ENCODE peak calls at places on chromosomes 5 and 9, in four cellular contexts. One of them, this sample, is unnamed.
A peak's percentile ranks its signal among the peaks of the same experiment; 100 is the strongest.

GRCh38 chr9:76630916-76631315 is 133.3 kb upstream of the PCA3 start:
- DNase-seq in IMR-90: no peak
- DNase-seq in neuronal stem cell: no peak
- DNase-seq in H9: no peak
- DNase-seq in this sample: no peak

GRCh38 chr5:145787001-145787400 is 48.1 kb downstream of the PRELID2 start:
- DNase-seq in IMR-90: no peak
- DNase-seq in neuronal stem cell: no peak
- DNase-seq in H9: no peak
- DNase-seq in this sample: peak; percentile 12

GRCh38 chr5:5318426-5319205 is 103.9 kb upstream of the ICE1 start:
- DNase-seq in IMR-90: no peak
- DNase-seq in neuronal stem cell: no peak
- DNase-seq in H9: no peak
- DNase-seq in this sample: no peak

GRCh38 chr9:84500218-84500617 is 159.7 kb upstream of the SLC28A3 start:
- DNase-seq in IMR-90: no peak
- DNase-seq in neuronal stem cell: no peak
- DNase-seq in H9: no peak
- DNase-seq in this sample: no peak

GRCh38 chr5:34001231-34001935 is 6.5 kb downstream of the AMACR start:
- DNase-seq in IMR-90: peak; percentile 61
- DNase-seq in neuronal stem cell: no peak
- DNase-seq in H9: no peak
- DNase-seq in this sample: peak; percentile 57

GRCh38 chr5:37495668-37496067 is 116.5 kb downstream of the WDR70 start:
- DNase-seq in IMR-90: peak; percentile 89
- DNase-seq in neuronal stem cell: no peak
- DNase-seq in H9: no peak
- DNase-seq in this sample: no peak

GRCh38 chr5:181261320-181262085 is 560 bp upstream of the TRIM52 start:
- DNase-seq in IMR-90: peak; percentile 50
- DNase-seq in neuronal stem cell: peak; percentile 54
- DNase-seq in H9: peak; percentile 70
- DNase-seq in this sample: peak; percentile 90

GRCh38 chr5:79255786-79256557 is 20.0 kb downstream of the JMY start:
- DNase-seq in IMR-90: peak; percentile 46
- DNase-seq in neuronal stem cell: peak; percentile 21
- DNase-seq in H9: peak; percentile 85
- DNase-seq in this sample: peak; percentile 89

GRCh38 chr5:138716456-138716924 is 36.7 kb upstream of the CTNNA1 start:
- DNase-seq in IMR-90: peak; percentile 12
- DNase-seq in neuronal stem cell: no peak
- DNase-seq in H9: peak; percentile 66
- DNase-seq in this sample: peak; percentile 45

GRCh38 chr5:81105261-81105877 is 127.8 kb upstream of the CKMT2 start:
- DNase-seq in IMR-90: no peak
- DNase-seq in neuronal stem cell: no peak
- DNase-seq in H9: no peak
- DNase-seq in this sample: no peak

GRCh38 chr9:88041447-88041846 is 67.1 kb upstream of the CDK20 start:
- DNase-seq in IMR-90: peak; percentile 22
- DNase-seq in neuronal stem cell: no peak
- DNase-seq in H9: no peak
- DNase-seq in this sample: peak; percentile 40

GRCh38 chr5:56270568-56271392 is 37.6 kb upstream of the ANKRD55 start:
- DNase-seq in IMR-90: peak; percentile 93
- DNase-seq in neuronal stem cell: peak; percentile 78
- DNase-seq in H9: peak; percentile 85
- DNase-seq in this sample: peak; percentile 89

GRCh38 chr9:129983891-129984290 is 59.1 kb downstream of the FNBP1 start:
- DNase-seq in IMR-90: no peak
- DNase-seq in neuronal stem cell: no peak
- DNase-seq in H9: no peak
- DNase-seq in this sample: no peak

GRCh38 chr9:130549093-130549735 is 30.2 kb upstream of the FUBP3 start:
- DNase-seq in IMR-90: no peak
- DNase-seq in neuronal stem cell: no peak
- DNase-seq in H9: no peak
- DNase-seq in this sample: peak; percentile 64

GRCh38 chr9:136539427-136540412 is 6.1 kb downstream of the NOTCH1 start:
- DNase-seq in IMR-90: no peak
- DNase-seq in neuronal stem cell: no peak
- DNase-seq in H9: peak; percentile 88
- DNase-seq in this sample: peak; percentile 79

GRCh38 chr5:123937230-123937629 is 425.3 kb downstream of the CSNK1G3 start:
- DNase-seq in IMR-90: peak; percentile 67
- DNase-seq in neuronal stem cell: peak; percentile 4
- DNase-seq in H9: peak; percentile 69
- DNase-seq in this sample: peak; percentile 90

GRCh38 chr9:135345775-135346433 is 133.7 kb upstream of the PPP1R26 start:
- DNase-seq in IMR-90: no peak
- DNase-seq in neuronal stem cell: no peak
- DNase-seq in H9: no peak
- DNase-seq in this sample: no peak

GRCh38 chr5:174526177-174526576 is 198.2 kb upstream of the MSX2 start:
- DNase-seq in IMR-90: no peak
- DNase-seq in neuronal stem cell: no peak
- DNase-seq in H9: no peak
- DNase-seq in this sample: no peak

GRCh38 chr9:129930743-129931142 is 95.5 kb downstream of the USP20 start:
- DNase-seq in IMR-90: no peak
- DNase-seq in neuronal stem cell: no peak
- DNase-seq in H9: no peak
- DNase-seq in this sample: peak; percentile 10

GRCh38 chr5:71969464-71969863 is 137.8 kb upstream of the MAP1B start:
- DNase-seq in IMR-90: no peak
- DNase-seq in neuronal stem cell: no peak
- DNase-seq in H9: no peak
- DNase-seq in this sample: no peak

DNA sequence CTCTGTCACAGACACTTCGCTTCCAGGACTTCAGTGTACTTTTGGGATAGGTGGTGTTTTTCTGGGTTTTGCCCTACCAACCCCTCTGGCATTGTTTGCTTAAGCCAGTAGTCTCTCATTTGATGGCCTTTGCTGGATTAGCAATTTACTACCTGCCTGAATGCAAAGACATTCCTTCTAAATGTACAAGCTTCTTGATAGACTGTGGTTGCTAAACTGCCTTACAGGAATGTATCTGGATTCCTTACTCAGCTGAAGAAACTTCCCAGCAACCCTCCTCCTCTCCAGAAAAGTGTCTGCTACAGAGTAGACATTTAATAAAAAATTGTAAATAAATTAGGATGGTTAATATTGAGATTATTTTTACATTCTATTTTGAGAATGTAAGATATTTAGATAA is 1916.7 kb downstream of the EFNA5 start:
- DNase-seq in IMR-90: peak; percentile 12
- DNase-seq in neuronal stem cell: no peak
- DNase-seq in H9: no peak
- DNase-seq in this sample: peak; percentile 16
- H2BK5ac ChIP-seq in IMR-90: no peak overlapping the region
- H2BK5ac ChIP-seq in neuronal stem cell: no peak overlapping the region
- H2BK5ac ChIP-seq in H9: no peak overlapping the region
- H2BK5ac ChIP-seq in this sample: no peak overlapping the region

GRCh38 chr9:124290743-124291554 is 33.2 kb downstream of the NEK6 start:
- DNase-seq in IMR-90: no peak
- DNase-seq in neuronal stem cell: no peak
- DNase-seq in H9: no peak
- DNase-seq in this sample: no peak
- H2BK5ac ChIP-seq in IMR-90: no peak overlapping the region
- H2BK5ac ChIP-seq in neuronal stem cell: no peak overlapping the region
- H2BK5ac ChIP-seq in H9: no peak overlapping the region
- H2BK5ac ChIP-seq in this sample: no peak overlapping the region

GRCh38 chr5:132788508-132788907 is 11.5 kb upstream of the SEPTIN8 start:
- DNase-seq in IMR-90: no peak
- DNase-seq in neuronal stem cell: no peak
- DNase-seq in H9: no peak
- DNase-seq in this sample: no peak
- H2BK5ac ChIP-seq in IMR-90: no peak overlapping the region
- H2BK5ac ChIP-seq in neuronal stem cell: no peak overlapping the region
- H2BK5ac ChIP-seq in H9: no peak overlapping the region
- H2BK5ac ChIP-seq in this sample: no peak overlapping the region

GRCh38 chr5:116773926-116774325 is 199.3 kb upstream of the SEMA6A start:
- DNase-seq in IMR-90: no peak
- DNase-seq in neuronal stem cell: no peak
- DNase-seq in H9: peak; percentile 88
- DNase-seq in this sample: peak; percentile 97
- H2BK5ac ChIP-seq in IMR-90: no peak overlapping the region
- H2BK5ac ChIP-seq in neuronal stem cell: no peak overlapping the region
- H2BK5ac ChIP-seq in H9: peak overlapping the region; percentile 66
- H2BK5ac ChIP-seq in this sample: peak overlapping the region; percentile 99